ENCODE peak calls at places on chromosomes 16 and 17, in ten cellular contexts. B is GM04504; M is mucosa of gallbladder; F is nucleus accumbens; V is LoVo; O is naive B cell; S is AG10803; I is activated naive CD4-positive, alpha-beta T cell; W is head of caudate nucleus; Z is stimulated activated CD8-positive, alpha-beta memory T cell treated with anti-CD3 and anti-CD28 coated beads, Interleukin-15, amount 100 ng/mL, for 24 hours. J is an unnamed sample.

GRCh38 chr16:81568749-81569087 is 124.1 kb downstream of the CMIP start:
- DNase-seq in B (no peak), M (no peak), F (no peak), V (no peak), O (no peak), S (no peak), I (no peak), W (no peak), Z (peak; percentile 6), J (no peak)

GRCh38 chr17:2195729-2196128 is 107.9 kb downstream of the SMG6 start:
- DNase-seq in B (no peak), M (no peak), F (no peak), V (no peak), O (no peak), S (peak; percentile 61), I (no peak), W (peak; percentile 34), Z (no peak), J (peak; percentile 80)

GRCh38 chr17:69819316-69820087 is 255.5 kb upstream of the KCNJ16 start:
- DNase-seq in B (peak; percentile 6), M (no peak), F (no peak), V (no peak), O (no peak), S (peak; percentile 82), I (no peak), W (no peak), Z (no peak), J (no peak)

GRCh38 chr17:45437461-45438283 is 5.0 kb upstream of the ARHGAP27 start:
- DNase-seq in B (no peak), M (no peak), F (no peak), V (no peak), O (no peak), S (no peak), I (no peak), W (no peak), Z (no peak), J (no peak)

GRCh38 chr17:10616502-10617119 is 40.5 kb downstream of the MYH3 start:
- DNase-seq in B (no peak), M (peak; percentile 73), F (no peak), V (peak; percentile 65), O (peak; percentile 56), S (peak; percentile 74), I (peak; percentile 39), W (peak; percentile 80), Z (peak; percentile 63), J (peak; percentile 63)

GRCh38 chr17:81727324-81728031 is 15.4 kb downstream of the SLC25A10 start:
- DNase-seq in B (no peak), M (peak; percentile 65), F (no peak), V (no peak), O (no peak), S (no peak), I (no peak), W (no peak), Z (no peak), J (peak; percentile 39)

GRCh38 chr17:74362811-74363498 is 1.3 kb upstream of the BTBD17 start:
- DNase-seq in B (no peak), M (no peak), F (peak; percentile 40), V (no peak), O (no peak), S (no peak), I (no peak), W (peak; percentile 60), Z (no peak), J (no peak)

GRCh38 chr17:50361561-50362480 is 11.2 kb downstream of the MRPL27 start:
- DNase-seq in B (peak; percentile 32), M (peak; percentile 60), F (no peak), V (peak; percentile 57), O (peak; percentile 41), S (peak; percentile 74), I (no peak), W (peak; percentile 75), Z (no peak), J (peak; percentile 63)

GRCh38 chr17:77476006-77476405 is 335.2 kb downstream of the SEC14L1 start:
- DNase-seq in B (no peak), M (no peak), F (no peak), V (no peak), O (no peak), S (no peak), I (no peak), W (no peak), Z (no peak), J (peak; percentile 33)

GRCh38 chr16:81315271-81316175 is 761 bp downstream of the GAN start:
- DNase-seq in B (no peak), M (peak; percentile 60), F (peak; percentile 26), V (peak; percentile 24), O (peak; percentile 48), S (peak; percentile 58), I (no peak), W (peak; percentile 68), Z (peak; percentile 8), J (peak; percentile 42)

GRCh38 chr17:21039839-21040575 is 2.8 kb downstream of the USP22 start:
- DNase-seq in B (no peak), M (no peak), F (no peak), V (peak; percentile 28), O (peak; percentile 25), S (peak; percentile 55), I (no peak), W (no peak), Z (no peak), J (peak; percentile 57)

GRCh38 chr16:80619824-80620223 is 79.0 kb downstream of the DYNLRB2 start:
- DNase-seq in B (no peak), M (no peak), F (no peak), V (peak; percentile 11), O (no peak), S (no peak), I (no peak), W (no peak), Z (no peak), J (peak; percentile 64)

GRCh38 chr17:19720631-19721426 is 4.4 kb upstream of the SLC47A2 start:
- DNase-seq in B (no peak), M (no peak), F (no peak), V (peak; percentile 74), O (no peak), S (no peak), I (no peak), W (no peak), Z (no peak), J (peak; percentile 21)

GRCh38 chr17:48307814-48308411 is 122.1 kb downstream of the SKAP1 start:
- DNase-seq in B (peak; percentile 19), M (peak; percentile 60), F (no peak), V (peak; percentile 63), O (peak; percentile 40), S (peak; percentile 75), I (no peak), W (peak; percentile 25), Z (no peak), J (peak; percentile 66)

GRCh38 chr17:61305024-61305423 is 94.6 kb upstream of the TBX2 start:
- DNase-seq in B (no peak), M (no peak), F (no peak), V (no peak), O (no peak), S (peak; percentile 38), I (no peak), W (no peak), Z (no peak), J (no peak)

GRCh38 chr16:4307215-4308037 is 8.4 kb upstream of the GLIS2 start:
- DNase-seq in B (peak; percentile 89), M (peak; percentile 94), F (peak; percentile 80), V (peak; percentile 96), O (peak; percentile 99), S (peak; percentile 94), I (peak; percentile 81), W (peak; percentile 87), Z (peak; percentile 90), J (peak; percentile 81)

GRCh38 chr17:73901661-73902415 is 257.6 kb upstream of the SDK2 start:
- DNase-seq in B (no peak), M (peak; percentile 72), F (no peak), V (no peak), O (no peak), S (no peak), I (no peak), W (no peak), Z (no peak), J (no peak)

GRCh38 chr16:86854895-86855294 is 276.5 kb downstream of the FOXL1 start:
- DNase-seq in B (no peak), M (no peak), F (no peak), V (no peak), O (no peak), S (peak; percentile 32), I (no peak), W (no peak), Z (no peak), J (peak; percentile 4)

GRCh38 chr17:82238562-82239201 is 9.8 kb downstream of the SLC16A3 start:
- DNase-seq in B (no peak), M (peak; percentile 87), F (peak; percentile 52), V (no peak), O (no peak), S (peak; percentile 77), I (no peak), W (peak; percentile 90), Z (no peak), J (peak; percentile 89)

GRCh38 chr17:69317625-69318024 is 9.3 kb downstream of the ABCA5 start:
- DNase-seq in B (no peak), M (no peak), F (no peak), V (no peak), O (no peak), S (no peak), I (no peak), W (no peak), Z (no peak), J (no peak)

GRCh38 chr17:66526827-66527226 is 224.4 kb downstream of the PRKCA start:
- DNase-seq in B (no peak), M (no peak), F (no peak), V (no peak), O (no peak), S (no peak), I (no peak), W (peak; percentile 41), Z (no peak), J (no peak)

GRCh38 chr16:87608400-87608985 is 6.2 kb downstream of the JPH3 start:
- DNase-seq in B (peak; percentile 35), M (peak; percentile 57), F (no peak), V (peak; percentile 46), O (peak; percentile 9), S (peak; percentile 45), I (no peak), W (no peak), Z (peak; percentile 20), J (peak; percentile 14)

GRCh38 chr16:60945225-60945624 is 1091.0 kb downstream of the CDH8 start:
- DNase-seq in B (no peak), M (peak; percentile 14), F (no peak), V (no peak), O (no peak), S (no peak), I (no peak), W (no peak), Z (no peak), J (no peak)